ENCODE peak calls at places on chromosomes 7 and 10, in nine cellular contexts. One of them, this sample, is unnamed.
A peak's percentile ranks its signal among the peaks of the same experiment; 100 is the strongest.

GRCh38 chr10:74763934-74764591 is 62.3 kb upstream of the KAT6B start:
- DNase-seq in bronchial epithelial cell: no peak
- DNase-seq in left ventricle myocardium inferior: no peak
- DNase-seq in A549: no peak
- DNase-seq in skeletal muscle cell: no peak
- DNase-seq in PC-3: no peak
- DNase-seq in HFF-Myc: no peak
- DNase-seq in CD8-positive, alpha-beta memory T cell: no peak
- DNase-seq in foreskin fibroblast: no peak
- DNase-seq in this sample: no peak

GRCh38 chr10:70763567-70763966 is 21.6 kb downstream of the TBATA start:
- DNase-seq in foreskin fibroblast: no peak
- DNase-seq in A549: no peak
- DNase-seq in HFF-Myc: no peak
- DNase-seq in PC-3: no peak
- DNase-seq in CD8-positive, alpha-beta memory T cell: no peak
- DNase-seq in left ventricle myocardium inferior: no peak
- DNase-seq in skeletal muscle cell: no peak
- DNase-seq in bronchial epithelial cell: no peak
- DNase-seq in this sample: no peak

GRCh38 chr10:70404906-70405824 is 1.2 kb downstream of the EIF4EBP2 start:
- DNase-seq in skeletal muscle cell: peak; percentile 95
- DNase-seq in PC-3: peak; percentile 94
- DNase-seq in left ventricle myocardium inferior: peak; percentile 77
- DNase-seq in foreskin fibroblast: peak; percentile 98
- DNase-seq in A549: peak; percentile 81
- DNase-seq in bronchial epithelial cell: peak; percentile 91
- DNase-seq in CD8-positive, alpha-beta memory T cell: no peak
- DNase-seq in HFF-Myc: peak; percentile 84
- DNase-seq in this sample: peak; percentile 97

GRCh38 chr10:95360122-95360715 is 69.4 kb upstream of the PDLIM1 start:
- DNase-seq in CD8-positive, alpha-beta memory T cell: no peak
- DNase-seq in left ventricle myocardium inferior: no peak
- DNase-seq in HFF-Myc: peak; percentile 16
- DNase-seq in skeletal muscle cell: no peak
- DNase-seq in PC-3: peak; percentile 47
- DNase-seq in A549: peak; percentile 42
- DNase-seq in bronchial epithelial cell: peak; percentile 50
- DNase-seq in foreskin fibroblast: peak; percentile 10
- DNase-seq in this sample: no peak

GRCh38 chr7:111053035-111053434 is 37.9 kb upstream of the LRRN3 start:
- DNase-seq in PC-3: no peak
- DNase-seq in skeletal muscle cell: no peak
- DNase-seq in CD8-positive, alpha-beta memory T cell: no peak
- DNase-seq in A549: no peak
- DNase-seq in left ventricle myocardium inferior: no peak
- DNase-seq in foreskin fibroblast: no peak
- DNase-seq in bronchial epithelial cell: no peak
- DNase-seq in HFF-Myc: no peak
- DNase-seq in this sample: no peak

GRCh38 chr7:805261-805660 is 27.0 kb upstream of the SUN1 start:
- DNase-seq in A549: no peak
- DNase-seq in CD8-positive, alpha-beta memory T cell: no peak
- DNase-seq in bronchial epithelial cell: no peak
- DNase-seq in skeletal muscle cell: no peak
- DNase-seq in foreskin fibroblast: no peak
- DNase-seq in PC-3: no peak
- DNase-seq in HFF-Myc: no peak
- DNase-seq in left ventricle myocardium inferior: no peak
- DNase-seq in this sample: peak; percentile 52

GRCh38 chr10:15504101-15504840 is 133.2 kb upstream of the FAM171A1 start:
- DNase-seq in CD8-positive, alpha-beta memory T cell: no peak
- DNase-seq in left ventricle myocardium inferior: no peak
- DNase-seq in PC-3: no peak
- DNase-seq in HFF-Myc: peak; percentile 49
- DNase-seq in skeletal muscle cell: no peak
- DNase-seq in foreskin fibroblast: peak; percentile 57
- DNase-seq in A549: no peak
- DNase-seq in bronchial epithelial cell: no peak
- DNase-seq in this sample: no peak

GRCh38 chr7:140247564-140247963 is 70.8 kb upstream of the KDM7A start:
- DNase-seq in HFF-Myc: no peak
- DNase-seq in left ventricle myocardium inferior: peak; percentile 19
- DNase-seq in PC-3: no peak
- DNase-seq in bronchial epithelial cell: no peak
- DNase-seq in A549: no peak
- DNase-seq in CD8-positive, alpha-beta memory T cell: no peak
- DNase-seq in foreskin fibroblast: no peak
- DNase-seq in skeletal muscle cell: no peak
- DNase-seq in this sample: no peak

GRCh38 chr10:72315611-72316385 is 38.9 kb downstream of the DNAJB12 start:
- DNase-seq in CD8-positive, alpha-beta memory T cell: no peak
- DNase-seq in PC-3: peak; percentile 82
- DNase-seq in foreskin fibroblast: peak; percentile 87
- DNase-seq in bronchial epithelial cell: peak; percentile 60
- DNase-seq in left ventricle myocardium inferior: no peak
- DNase-seq in HFF-Myc: peak; percentile 50
- DNase-seq in skeletal muscle cell: no peak
- DNase-seq in A549: peak; percentile 85
- DNase-seq in this sample: peak; percentile 84

GRCh38 chr7:111796671-111797070 is 234.4 kb upstream of the IMMP2L start:
- DNase-seq in PC-3: no peak
- DNase-seq in left ventricle myocardium inferior: no peak
- DNase-seq in CD8-positive, alpha-beta memory T cell: no peak
- DNase-seq in skeletal muscle cell: no peak
- DNase-seq in A549: peak; percentile 25
- DNase-seq in HFF-Myc: no peak
- DNase-seq in foreskin fibroblast: peak; percentile 15
- DNase-seq in bronchial epithelial cell: peak; percentile 4
- DNase-seq in this sample: no peak

GRCh38 chr7:96657347-96658010 is 52.2 kb downstream of the SEM1 start:
- DNase-seq in CD8-positive, alpha-beta memory T cell: no peak
- DNase-seq in PC-3: no peak
- DNase-seq in foreskin fibroblast: no peak
- DNase-seq in bronchial epithelial cell: no peak
- DNase-seq in left ventricle myocardium inferior: no peak
- DNase-seq in HFF-Myc: no peak
- DNase-seq in skeletal muscle cell: no peak
- DNase-seq in A549: no peak
- DNase-seq in this sample: no peak

GRCh38 chr7:105971867-105972266 is 8.8 kb downstream of the CDHR3 start:
- DNase-seq in bronchial epithelial cell: no peak
- DNase-seq in left ventricle myocardium inferior: no peak
- DNase-seq in PC-3: no peak
- DNase-seq in foreskin fibroblast: no peak
- DNase-seq in HFF-Myc: no peak
- DNase-seq in CD8-positive, alpha-beta memory T cell: no peak
- DNase-seq in skeletal muscle cell: no peak
- DNase-seq in A549: no peak
- DNase-seq in this sample: no peak

GRCh38 chr10:4391683-4392082 is 434.3 kb upstream of the AKR1E2 start:
- DNase-seq in CD8-positive, alpha-beta memory T cell: no peak
- DNase-seq in foreskin fibroblast: no peak
- DNase-seq in skeletal muscle cell: no peak
- DNase-seq in PC-3: peak; percentile 10
- DNase-seq in A549: peak; percentile 24
- DNase-seq in left ventricle myocardium inferior: no peak
- DNase-seq in HFF-Myc: no peak
- DNase-seq in bronchial epithelial cell: peak; percentile 7
- DNase-seq in this sample: no peak

GRCh38 chr7:115984105-115984504 is 46.5 kb downstream of the TFEC start:
- DNase-seq in bronchial epithelial cell: peak; percentile 38
- DNase-seq in CD8-positive, alpha-beta memory T cell: no peak
- DNase-seq in PC-3: no peak
- DNase-seq in left ventricle myocardium inferior: no peak
- DNase-seq in A549: no peak
- DNase-seq in HFF-Myc: no peak
- DNase-seq in skeletal muscle cell: peak; percentile 48
- DNase-seq in foreskin fibroblast: peak; percentile 61
- DNase-seq in this sample: no peak

GRCh38 chr7:148242271-148242801 is 348.2 kb upstream of the C7orf33 start:
- DNase-seq in PC-3: peak; percentile 85
- DNase-seq in bronchial epithelial cell: peak; percentile 74
- DNase-seq in CD8-positive, alpha-beta memory T cell: no peak
- DNase-seq in skeletal muscle cell: no peak
- DNase-seq in left ventricle myocardium inferior: no peak
- DNase-seq in A549: peak; percentile 62
- DNase-seq in HFF-Myc: no peak
- DNase-seq in foreskin fibroblast: peak; percentile 15
- DNase-seq in this sample: no peak

GRCh38 chr10:7980196-7980595 is 74.3 kb upstream of the GATA3 start:
- DNase-seq in PC-3: no peak
- DNase-seq in CD8-positive, alpha-beta memory T cell: no peak
- DNase-seq in foreskin fibroblast: no peak
- DNase-seq in HFF-Myc: no peak
- DNase-seq in bronchial epithelial cell: no peak
- DNase-seq in A549: no peak
- DNase-seq in left ventricle myocardium inferior: no peak
- DNase-seq in skeletal muscle cell: no peak
- DNase-seq in this sample: no peak

GRCh38 chr7:28957064-28957821 is 887 bp downstream of the TRIL start:
- DNase-seq in foreskin fibroblast: peak; percentile 50
- DNase-seq in CD8-positive, alpha-beta memory T cell: no peak
- DNase-seq in HFF-Myc: no peak
- DNase-seq in PC-3: no peak
- DNase-seq in skeletal muscle cell: no peak
- DNase-seq in left ventricle myocardium inferior: peak; percentile 29
- DNase-seq in A549: no peak
- DNase-seq in bronchial epithelial cell: no peak
- DNase-seq in this sample: no peak

GRCh38 chr10:13698217-13698616 is 111.5 kb downstream of the PRPF18 start:
- DNase-seq in bronchial epithelial cell: no peak
- DNase-seq in A549: no peak
- DNase-seq in skeletal muscle cell: no peak
- DNase-seq in HFF-Myc: no peak
- DNase-seq in foreskin fibroblast: no peak
- DNase-seq in CD8-positive, alpha-beta memory T cell: no peak
- DNase-seq in left ventricle myocardium inferior: peak; percentile 48
- DNase-seq in PC-3: no peak
- DNase-seq in this sample: no peak

DNA sequence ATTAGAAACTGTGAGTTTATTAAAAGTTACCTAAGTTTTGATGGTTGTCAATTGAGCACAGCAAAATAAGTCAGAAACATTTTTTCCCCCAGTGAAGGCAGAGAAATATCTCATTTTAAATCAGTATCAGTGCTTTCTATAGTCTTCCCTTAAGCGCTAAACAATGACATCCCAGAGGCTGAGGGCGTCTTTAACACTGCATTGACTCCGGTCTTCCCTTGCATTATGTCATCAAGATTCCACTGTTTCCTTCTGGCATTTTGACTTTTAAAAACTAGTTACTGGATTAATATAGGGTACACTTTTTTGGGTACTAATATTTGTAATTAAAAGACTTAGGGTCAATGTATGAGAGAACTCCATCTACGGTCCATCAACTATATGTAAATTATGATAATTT is 3.9 kb downstream of the GLUD1 start:
- DNase-seq in skeletal muscle cell: no peak
- DNase-seq in A549: no peak
- DNase-seq in HFF-Myc: no peak
- DNase-seq in CD8-positive, alpha-beta memory T cell: no peak
- DNase-seq in left ventricle myocardium inferior: no peak
- DNase-seq in foreskin fibroblast: peak; percentile 28
- DNase-seq in PC-3: no peak
- DNase-seq in bronchial epithelial cell: no peak
- DNase-seq in this sample: no peak
- H3K4me3 ChIP-seq in skeletal muscle cell: no peak overlapping the region
- H3K4me3 ChIP-seq in A549: no peak overlapping the region
- H3K4me3 ChIP-seq in HFF-Myc: no peak overlapping the region
- H3K4me3 ChIP-seq in CD8-positive, alpha-beta memory T cell: no peak overlapping the region
- H3K4me3 ChIP-seq in left ventricle myocardium inferior: no peak overlapping the region
- H3K4me3 ChIP-seq in foreskin fibroblast: peak overlapping the region; percentile 38
- H3K4me3 ChIP-seq in PC-3: peak overlapping the region; percentile 57
- H3K4me3 ChIP-seq in bronchial epithelial cell: no peak overlapping the region
- H3K4me3 ChIP-seq in this sample: no peak overlapping the region

DNA sequence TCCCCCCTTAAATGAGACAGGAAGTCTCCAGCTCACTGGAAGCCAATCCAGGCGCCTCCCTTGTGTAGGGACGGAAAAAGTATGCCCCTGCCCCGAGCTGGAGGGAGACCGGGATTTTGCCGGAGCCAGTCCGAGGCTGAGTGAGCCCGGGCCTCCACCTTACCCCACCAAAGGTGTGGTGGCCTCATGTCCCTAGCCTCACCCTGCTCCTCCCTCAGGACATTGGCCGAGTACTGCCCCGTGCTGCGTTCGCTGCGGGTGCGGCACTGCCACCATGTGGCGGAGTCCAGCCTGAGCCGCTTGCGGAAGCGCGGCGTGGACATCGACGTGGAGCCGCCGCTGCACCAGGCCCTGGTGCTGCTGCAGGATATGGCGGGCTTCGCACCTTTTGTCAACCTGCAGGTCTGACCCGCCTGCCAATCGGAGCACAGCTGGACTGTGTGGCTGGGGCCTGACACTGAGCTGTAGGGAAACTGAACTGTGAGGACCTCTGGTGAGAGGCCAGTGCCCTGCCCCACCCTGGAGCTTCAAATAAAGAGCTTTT is 2.0 kb downstream of the FBXL15 start:
- DNase-seq in HFF-Myc: no peak
- DNase-seq in foreskin fibroblast: peak; percentile 93
- DNase-seq in left ventricle myocardium inferior: peak; percentile 80
- DNase-seq in A549: peak; percentile 87
- DNase-seq in skeletal muscle cell: no peak
- DNase-seq in PC-3: peak; percentile 80
- DNase-seq in CD8-positive, alpha-beta memory T cell: no peak
- DNase-seq in bronchial epithelial cell: peak; percentile 61
- DNase-seq in this sample: peak; percentile 98
- H3K4me3 ChIP-seq in HFF-Myc: peak overlapping the region; percentile 91
- H3K4me3 ChIP-seq in foreskin fibroblast: peak overlapping the region; percentile 92
- H3K4me3 ChIP-seq in left ventricle myocardium inferior: peak overlapping the region; percentile 82
- H3K4me3 ChIP-seq in A549: peak overlapping the region; percentile 57
- H3K4me3 ChIP-seq in skeletal muscle cell: peak overlapping the region; percentile 93
- H3K4me3 ChIP-seq in PC-3: peak overlapping the region; percentile 88
- H3K4me3 ChIP-seq in CD8-positive, alpha-beta memory T cell: peak overlapping the region; percentile 95
- H3K4me3 ChIP-seq in bronchial epithelial cell: peak overlapping the region; percentile 89
- H3K4me3 ChIP-seq in this sample: peak overlapping the region; percentile 78

DNA sequence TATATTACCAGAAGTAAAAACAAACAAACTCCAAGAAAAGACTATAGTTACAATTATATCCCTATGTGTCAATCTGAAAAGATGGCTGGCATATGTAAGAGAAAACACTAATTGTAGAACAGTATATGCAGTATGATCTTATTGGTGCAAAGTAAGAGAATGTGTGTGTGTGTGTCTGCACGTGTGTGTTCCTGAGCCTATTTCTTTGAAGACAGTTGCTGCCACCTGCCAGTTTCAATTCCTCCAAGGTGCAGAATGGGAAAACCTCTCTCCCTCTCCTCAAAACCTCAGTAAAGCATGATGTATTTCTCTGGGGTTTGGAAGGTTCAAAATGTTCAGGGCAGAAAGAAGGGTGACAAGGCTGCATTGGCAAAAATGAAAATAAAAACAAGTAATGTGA is 8.8 kb upstream of the SFTPA1 start:
- DNase-seq in bronchial epithelial cell: no peak
- DNase-seq in HFF-Myc: no peak
- DNase-seq in foreskin fibroblast: no peak
- DNase-seq in CD8-positive, alpha-beta memory T cell: no peak
- DNase-seq in skeletal muscle cell: no peak
- DNase-seq in left ventricle myocardium inferior: no peak
- DNase-seq in PC-3: no peak
- DNase-seq in A549: no peak
- DNase-seq in this sample: no peak
- H3K4me3 ChIP-seq in bronchial epithelial cell: no peak overlapping the region
- H3K4me3 ChIP-seq in HFF-Myc: no peak overlapping the region
- H3K4me3 ChIP-seq in foreskin fibroblast: no peak overlapping the region
- H3K4me3 ChIP-seq in CD8-positive, alpha-beta memory T cell: no peak overlapping the region
- H3K4me3 ChIP-seq in skeletal muscle cell: no peak overlapping the region
- H3K4me3 ChIP-seq in left ventricle myocardium inferior: no peak overlapping the region
- H3K4me3 ChIP-seq in PC-3: no peak overlapping the region
- H3K4me3 ChIP-seq in A549: no peak overlapping the region
- H3K4me3 ChIP-seq in this sample: no peak overlapping the region

GRCh38 chr7:20777377-20778062 is 9.2 kb downstream of the SP8 start:
- DNase-seq in HFF-Myc: no peak
- DNase-seq in bronchial epithelial cell: no peak
- DNase-seq in foreskin fibroblast: no peak
- DNase-seq in CD8-positive, alpha-beta memory T cell: no peak
- DNase-seq in left ventricle myocardium inferior: no peak
- DNase-seq in A549: no peak
- DNase-seq in PC-3: no peak
- DNase-seq in skeletal muscle cell: no peak
- DNase-seq in this sample: no peak
- H3K4me3 ChIP-seq in HFF-Myc: no peak overlapping the region
- H3K4me3 ChIP-seq in bronchial epithelial cell: peak overlapping the region; percentile 4
- H3K4me3 ChIP-seq in foreskin fibroblast: peak overlapping the region; percentile 10
- H3K4me3 ChIP-seq in CD8-positive, alpha-beta memory T cell: no peak overlapping the region
- H3K4me3 ChIP-seq in left ventricle myocardium inferior: peak overlapping the region; percentile 52
- H3K4me3 ChIP-seq in A549: peak overlapping the region; percentile 61
- H3K4me3 ChIP-seq in PC-3: peak overlapping the region; percentile 58
- H3K4me3 ChIP-seq in skeletal muscle cell: peak overlapping the region; percentile 45
- H3K4me3 ChIP-seq in this sample: peak overlapping the region; percentile 58